ENCODE peak calls at places on chromosomes 3 and 15, in ten cellular contexts. Z is tibial artery, O is progenitor cell of endocrine pancreas, G is fibroblast of lung, U is AG09309, R is GM10248, M is H9, L is MM.1S, A is bronchial epithelial cell, V is pancreas. B is an unnamed sample.

GRCh38 chr15:88658070-88658965 is 19.5 kb downstream of the ISG20 start:
- DNase-seq in V (no peak), Z (peak; percentile 61), G (no peak), U (no peak), L (no peak), O (no peak), R (no peak), A (no peak), M (no peak), B (no peak)

GRCh38 chr3:188526057-188526456 is 372.1 kb downstream of the LPP start:
- DNase-seq in A (peak; percentile 38), U (no peak), M (no peak), O (no peak), G (no peak), L (no peak), Z (peak; percentile 69), R (no peak), V (no peak), B (no peak)

GRCh38 chr3:64094713-64095079 is 71.4 kb upstream of the PSMD6 start:
- DNase-seq in R (no peak), L (no peak), M (peak; percentile 59), G (no peak), U (no peak), O (no peak), A (no peak), V (no peak), Z (no peak), B (no peak)

GRCh38 chr15:96345560-96346389 is 15.3 kb downstream of the NR2F2 start:
- DNase-seq in U (no peak), G (peak; percentile 75), Z (peak; percentile 96), M (peak; percentile 70), L (peak; percentile 58), A (no peak), O (no peak), R (peak; percentile 62), V (peak; percentile 52), B (no peak)

GRCh38 chr3:163644172-163644571 is 1434.1 kb downstream of the SI start:
- DNase-seq in R (no peak), O (no peak), G (no peak), L (no peak), U (no peak), Z (no peak), A (peak; percentile 10), M (no peak), V (no peak), B (no peak)

GRCh38 chr3:46849686-46850467 is 13.4 kb downstream of the MYL3 start:
- DNase-seq in M (peak; percentile 20), R (no peak), Z (no peak), L (no peak), G (no peak), U (no peak), V (no peak), A (no peak), O (no peak), B (peak; percentile 60)

GRCh38 chr3:61701019-61701418 is 139.6 kb downstream of the PTPRG start:
- DNase-seq in V (no peak), U (no peak), L (no peak), M (no peak), O (no peak), R (no peak), Z (no peak), A (peak; percentile 93), G (no peak), B (no peak)

GRCh38 chr3:120416868-120417267 is 33.9 kb downstream of the FSTL1 start:
- DNase-seq in M (no peak), U (no peak), Z (no peak), L (no peak), A (no peak), V (no peak), O (no peak), G (no peak), R (no peak), B (no peak)

GRCh38 chr15:90851114-90851513 is 17.3 kb upstream of the FURIN start:
- DNase-seq in L (peak; percentile 63), M (no peak), V (no peak), R (no peak), A (no peak), U (no peak), Z (no peak), G (no peak), O (no peak), B (no peak)

GRCh38 chr3:101310580-101311375 is 9.6 kb downstream of the IMPG2 start:
- DNase-seq in U (peak; percentile 76), L (no peak), Z (no peak), R (no peak), O (no peak), M (no peak), A (no peak), G (peak; percentile 66), V (no peak), B (no peak)

GRCh38 chr15:66085128-66085527 is 168.4 kb downstream of the MEGF11 start:
- DNase-seq in R (no peak), V (no peak), O (no peak), Z (no peak), U (no peak), L (peak; percentile 14), G (no peak), M (peak; percentile 62), A (no peak), B (no peak)

GRCh38 chr3:53780171-53780570 is 66.0 kb downstream of the CHDH start:
- DNase-seq in L (no peak), V (no peak), R (no peak), U (no peak), Z (no peak), M (no peak), O (no peak), G (peak; percentile 12), A (peak; percentile 10), B (no peak)

GRCh38 chr15:85563328-85563727 is 182.9 kb downstream of the AKAP13 start:
- DNase-seq in R (no peak), M (no peak), O (no peak), Z (no peak), V (peak; percentile 48), L (no peak), A (no peak), U (peak; percentile 42), G (peak; percentile 46), B (no peak)

GRCh38 chr15:61752001-61752400 is 308.2 kb downstream of the VPS13C start:
- DNase-seq in U (no peak), G (no peak), A (no peak), L (no peak), V (no peak), Z (no peak), M (peak; percentile 49), R (no peak), O (no peak), B (no peak)

GRCh38 chr15:25177955-25178801 is 223.4 kb downstream of the SNRPN start:
- DNase-seq in A (no peak), L (no peak), M (peak; percentile 7), V (no peak), R (no peak), Z (no peak), G (no peak), O (peak; percentile 5), U (no peak), B (peak; percentile 55)

GRCh38 chr3:41653575-41654239 is 308.2 kb downstream of the ULK4 start:
- DNase-seq in Z (no peak), R (no peak), L (no peak), A (no peak), G (no peak), M (no peak), V (no peak), O (no peak), U (no peak), B (no peak)

DNA sequence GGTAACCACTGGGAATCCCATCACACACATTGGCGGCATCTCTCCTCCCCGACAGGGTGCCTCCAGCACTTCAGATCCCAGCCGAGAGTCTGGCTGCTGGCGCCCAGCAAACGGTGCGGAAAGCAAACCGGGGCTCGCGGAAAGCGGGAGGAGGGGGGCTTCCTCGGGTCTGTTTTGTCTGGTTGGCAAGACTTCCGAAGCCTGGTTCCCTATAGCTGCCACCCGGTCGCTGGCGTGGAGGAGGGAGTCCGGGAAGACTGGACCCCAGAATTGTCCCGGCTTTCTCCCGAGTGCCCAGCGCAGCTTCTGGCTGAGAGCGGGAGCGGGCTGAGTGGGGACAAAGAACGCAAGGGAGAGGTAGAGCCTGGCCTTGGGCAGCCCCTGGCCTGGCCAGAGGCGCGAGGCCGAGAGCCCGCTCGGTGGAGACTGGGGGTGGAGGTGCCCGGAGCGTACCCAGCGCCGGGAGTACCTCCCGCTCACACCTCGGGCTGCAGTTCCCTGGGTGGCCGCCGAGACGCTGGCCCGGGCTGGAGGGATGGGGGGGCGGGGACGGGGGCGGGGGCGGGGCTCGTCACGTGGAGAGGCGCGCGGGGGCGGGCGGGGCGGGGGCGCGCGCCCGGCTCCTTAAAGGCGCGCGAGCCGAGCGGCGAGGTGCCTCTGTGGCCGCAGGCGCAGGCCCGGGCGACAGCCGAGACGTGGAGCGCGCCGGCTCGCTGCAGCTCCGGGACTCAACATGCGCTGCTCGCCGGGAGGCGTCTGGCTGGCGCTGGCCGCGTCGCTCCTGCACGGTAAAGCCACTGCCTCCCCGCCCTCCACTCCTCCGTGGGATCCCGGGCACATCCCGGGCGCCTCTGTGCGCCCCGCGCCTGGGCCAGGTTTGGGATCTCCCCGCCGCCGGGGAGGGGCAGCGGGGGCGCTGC is at the start of gene CHRNA7:
- DNase-seq in Z (no peak), V (peak; percentile 77), R (peak; percentile 52), M (peak; percentile 86), L (peak; percentile 86), A (peak; percentile 1), O (peak; percentile 75), G (peak; percentile 42), U (no peak), B (peak; percentile 86)
- TF ChIP-seq CTCF in Z (no peak), V (peak; percentile 47), R (no peak), M (peak; percentile 25), L (peak; percentile 12), A (peak; percentile 14), O (peak; percentile 41), G (no peak), U (no peak), B (peak; percentile 63)

GRCh38 chr3:124032881-124033359 is 41.0 kb upstream of the ROPN1 start:
- DNase-seq in L (peak; percentile 76), U (peak; percentile 17), V (peak; percentile 83), A (peak; percentile 43), M (peak; percentile 91), O (peak; percentile 89), R (peak; percentile 88), G (peak; percentile 85), Z (peak; percentile 92), B (peak; percentile 93)
- TF ChIP-seq CTCF in L (peak; percentile 56), U (peak; percentile 66), V (peak; percentile 77), A (peak; percentile 55), M (peak; percentile 78), O (peak; percentile 70), R (peak; percentile 80), G (peak; percentile 40), Z (peak; percentile 72), B (peak; percentile 80)

GRCh38 chr3:51995346-51996156 is at the start of gene RPL29:
- DNase-seq in U (peak; percentile 85), R (peak; percentile 94), V (peak; percentile 91), M (peak; percentile 94), L (peak; percentile 93), G (peak; percentile 94), O (peak; percentile 71), Z (peak; percentile 95), A (peak; percentile 89), B (peak; percentile 89)
- TF ChIP-seq CTCF in U (peak; percentile 9), R (no peak), V (no peak), M (peak; percentile 21), L (no peak), G (no peak), O (no peak), Z (no peak), A (no peak), B (no peak)

DNA sequence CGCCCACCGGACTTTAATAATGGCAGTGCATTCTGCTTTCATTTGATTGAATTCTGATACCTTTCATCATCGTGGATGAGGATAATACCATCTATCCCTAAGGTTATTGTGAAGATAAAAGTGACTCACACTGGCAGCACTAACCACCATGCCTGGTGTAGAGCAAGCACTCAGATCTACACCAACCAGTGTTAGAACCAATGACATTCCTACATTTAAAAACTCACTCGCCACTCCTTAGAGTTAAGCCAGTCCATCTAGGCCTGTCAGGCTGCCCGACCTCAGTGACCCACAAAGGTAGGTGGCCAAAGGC is 42.8 kb upstream of the TOPAZ1 start:
- DNase-seq in G (no peak), M (no peak), R (no peak), L (no peak), U (no peak), V (no peak), O (no peak), A (no peak), Z (no peak), B (no peak)
- TF ChIP-seq CTCF in G (no peak), M (no peak), R (no peak), L (no peak), U (no peak), V (no peak), O (no peak), A (no peak), Z (no peak), B (no peak)